ENCODE peak calls at places on chromosomes 6 and 20, in seven cellular contexts. One of them, this sample, is unnamed.

GRCh38 chr6:1436334-1437306 is 47.2 kb downstream of the FOXF2 start:
- DNase-seq in HepG2: peak
- DNase-seq in fibroblast of lung: peak
- DNase-seq in CD8-positive, alpha-beta T cell: peak
- DNase-seq in breast epithelium: no peak
- DNase-seq in left ventricle myocardium inferior: no peak
- DNase-seq in PC-3: peak
- DNase-seq in this sample: no peak

GRCh38 chr20:57013221-57013620 is 253.2 kb downstream of the BMP7 start:
- DNase-seq in HepG2: no peak
- DNase-seq in fibroblast of lung: no peak
- DNase-seq in CD8-positive, alpha-beta T cell: no peak
- DNase-seq in breast epithelium: no peak
- DNase-seq in left ventricle myocardium inferior: no peak
- DNase-seq in PC-3: no peak
- DNase-seq in this sample: no peak

GRCh38 chr6:32191696-32192607 is 491 bp downstream of the GPSM3 start:
- DNase-seq in HepG2: no peak
- DNase-seq in fibroblast of lung: no peak
- DNase-seq in CD8-positive, alpha-beta T cell: no peak
- DNase-seq in breast epithelium: no peak
- DNase-seq in left ventricle myocardium inferior: no peak
- DNase-seq in PC-3: no peak
- DNase-seq in this sample: no peak

GRCh38 chr6:27296106-27296783 is 15.8 kb downstream of the POM121L2 start:
- DNase-seq in HepG2: no peak
- DNase-seq in fibroblast of lung: peak
- DNase-seq in CD8-positive, alpha-beta T cell: no peak
- DNase-seq in breast epithelium: no peak
- DNase-seq in left ventricle myocardium inferior: no peak
- DNase-seq in PC-3: peak
- DNase-seq in this sample: no peak

GRCh38 chr6:119084784-119085183 is 6.3 kb upstream of the FAM184A start:
- DNase-seq in HepG2: no peak
- DNase-seq in fibroblast of lung: no peak
- DNase-seq in CD8-positive, alpha-beta T cell: no peak
- DNase-seq in breast epithelium: no peak
- DNase-seq in left ventricle myocardium inferior: no peak
- DNase-seq in PC-3: no peak
- DNase-seq in this sample: no peak

GRCh38 chr20:34627458-34627857 is 49.4 kb downstream of the PIGU start:
- DNase-seq in HepG2: no peak
- DNase-seq in fibroblast of lung: no peak
- DNase-seq in CD8-positive, alpha-beta T cell: no peak
- DNase-seq in breast epithelium: no peak
- DNase-seq in left ventricle myocardium inferior: no peak
- DNase-seq in PC-3: peak
- DNase-seq in this sample: no peak

GRCh38 chr6:23111984-23112383 is 542.6 kb downstream of the HDGFL1 start:
- DNase-seq in HepG2: no peak
- DNase-seq in fibroblast of lung: no peak
- DNase-seq in CD8-positive, alpha-beta T cell: no peak
- DNase-seq in breast epithelium: no peak
- DNase-seq in left ventricle myocardium inferior: no peak
- DNase-seq in PC-3: no peak
- DNase-seq in this sample: no peak

GRCh38 chr6:39322306-39322850 is at the start of gene KCNK16:
- DNase-seq in HepG2: no peak
- DNase-seq in fibroblast of lung: no peak
- DNase-seq in CD8-positive, alpha-beta T cell: no peak
- DNase-seq in breast epithelium: no peak
- DNase-seq in left ventricle myocardium inferior: no peak
- DNase-seq in PC-3: no peak
- DNase-seq in this sample: no peak

GRCh38 chr6:130457605-130458004 is 91.8 kb downstream of the TMEM200A start:
- DNase-seq in HepG2: no peak
- DNase-seq in fibroblast of lung: no peak
- DNase-seq in CD8-positive, alpha-beta T cell: no peak
- DNase-seq in breast epithelium: no peak
- DNase-seq in left ventricle myocardium inferior: no peak
- DNase-seq in PC-3: no peak
- DNase-seq in this sample: no peak

GRCh38 chr6:11822346-11822745 is 43.7 kb upstream of the ADTRP start:
- DNase-seq in HepG2: no peak
- DNase-seq in fibroblast of lung: no peak
- DNase-seq in CD8-positive, alpha-beta T cell: no peak
- DNase-seq in breast epithelium: no peak
- DNase-seq in left ventricle myocardium inferior: no peak
- DNase-seq in PC-3: no peak
- DNase-seq in this sample: no peak

GRCh38 chr6:81169166-81169565 is 583.3 kb downstream of the TENT5A start:
- DNase-seq in HepG2: no peak
- DNase-seq in fibroblast of lung: peak
- DNase-seq in CD8-positive, alpha-beta T cell: no peak
- DNase-seq in breast epithelium: no peak
- DNase-seq in left ventricle myocardium inferior: no peak
- DNase-seq in PC-3: peak
- DNase-seq in this sample: no peak

GRCh38 chr6:108689279-108690161 is 128.8 kb downstream of the FOXO3 start:
- DNase-seq in HepG2: no peak
- DNase-seq in fibroblast of lung: peak
- DNase-seq in CD8-positive, alpha-beta T cell: no peak
- DNase-seq in breast epithelium: peak
- DNase-seq in left ventricle myocardium inferior: peak
- DNase-seq in PC-3: peak
- DNase-seq in this sample: peak

GRCh38 chr6:5905431-5906339 is 101.0 kb downstream of the NRN1 start:
- DNase-seq in HepG2: no peak
- DNase-seq in fibroblast of lung: peak
- DNase-seq in CD8-positive, alpha-beta T cell: no peak
- DNase-seq in breast epithelium: no peak
- DNase-seq in left ventricle myocardium inferior: peak
- DNase-seq in PC-3: peak
- DNase-seq in this sample: no peak

GRCh38 chr6:147467891-147468290 is 40.6 kb upstream of the SAMD5 start:
- DNase-seq in HepG2: no peak
- DNase-seq in fibroblast of lung: no peak
- DNase-seq in CD8-positive, alpha-beta T cell: no peak
- DNase-seq in breast epithelium: no peak
- DNase-seq in left ventricle myocardium inferior: no peak
- DNase-seq in PC-3: no peak
- DNase-seq in this sample: no peak

GRCh38 chr6:132865364-132865763 is 51.0 kb downstream of the RPS12 start:
- DNase-seq in HepG2: no peak
- DNase-seq in fibroblast of lung: no peak
- DNase-seq in CD8-positive, alpha-beta T cell: no peak
- DNase-seq in breast epithelium: no peak
- DNase-seq in left ventricle myocardium inferior: no peak
- DNase-seq in PC-3: no peak
- DNase-seq in this sample: no peak

GRCh38 chr6:112428477-112428876 is 81.3 kb downstream of the RFPL4B start:
- DNase-seq in HepG2: no peak
- DNase-seq in fibroblast of lung: no peak
- DNase-seq in CD8-positive, alpha-beta T cell: no peak
- DNase-seq in breast epithelium: no peak
- DNase-seq in left ventricle myocardium inferior: no peak
- DNase-seq in PC-3: no peak
- DNase-seq in this sample: no peak

GRCh38 chr20:19073584-19074198 is 138.8 kb upstream of the SLC24A3 start:
- DNase-seq in HepG2: peak
- DNase-seq in fibroblast of lung: no peak
- DNase-seq in CD8-positive, alpha-beta T cell: no peak
- DNase-seq in breast epithelium: no peak
- DNase-seq in left ventricle myocardium inferior: no peak
- DNase-seq in PC-3: peak
- DNase-seq in this sample: no peak

GRCh38 chr20:53920647-53921245 is 149.6 kb downstream of the BCAS1 start:
- DNase-seq in HepG2: no peak
- DNase-seq in fibroblast of lung: no peak
- DNase-seq in CD8-positive, alpha-beta T cell: no peak
- DNase-seq in breast epithelium: no peak
- DNase-seq in left ventricle myocardium inferior: no peak
- DNase-seq in PC-3: no peak
- DNase-seq in this sample: no peak

GRCh38 chr20:6692566-6693168 is 74.8 kb upstream of the BMP2 start:
- DNase-seq in HepG2: no peak
- DNase-seq in fibroblast of lung: peak
- DNase-seq in CD8-positive, alpha-beta T cell: no peak
- DNase-seq in breast epithelium: no peak
- DNase-seq in left ventricle myocardium inferior: peak
- DNase-seq in PC-3: peak
- DNase-seq in this sample: no peak

GRCh38 chr6:109441069-109441816 is 719 bp downstream of the SMPD2 start:
- DNase-seq in HepG2: peak
- DNase-seq in fibroblast of lung: peak
- DNase-seq in CD8-positive, alpha-beta T cell: peak
- DNase-seq in breast epithelium: no peak
- DNase-seq in left ventricle myocardium inferior: peak
- DNase-seq in PC-3: peak
- DNase-seq in this sample: no peak

GRCh38 chr6:142985286-142985685 is 40.3 kb upstream of the HIVEP2 start:
- DNase-seq in HepG2: no peak
- DNase-seq in fibroblast of lung: no peak
- DNase-seq in CD8-positive, alpha-beta T cell: no peak
- DNase-seq in breast epithelium: no peak
- DNase-seq in left ventricle myocardium inferior: no peak
- DNase-seq in PC-3: no peak
- DNase-seq in this sample: no peak

GRCh38 chr6:149311766-149312165 is 5.7 kb upstream of the TAB2 start:
- DNase-seq in HepG2: no peak
- DNase-seq in fibroblast of lung: no peak
- DNase-seq in CD8-positive, alpha-beta T cell: no peak
- DNase-seq in breast epithelium: no peak
- DNase-seq in left ventricle myocardium inferior: no peak
- DNase-seq in PC-3: no peak
- DNase-seq in this sample: no peak

GRCh38 chr6:132131777-132132176 is 180.6 kb upstream of the CCN2 start:
- DNase-seq in HepG2: peak
- DNase-seq in fibroblast of lung: peak
- DNase-seq in CD8-positive, alpha-beta T cell: no peak
- DNase-seq in breast epithelium: no peak
- DNase-seq in left ventricle myocardium inferior: peak
- DNase-seq in PC-3: peak
- DNase-seq in this sample: peak

GRCh38 chr6:140636237-140636636 is 1261.8 kb upstream of the CITED2 start:
- DNase-seq in HepG2: no peak
- DNase-seq in fibroblast of lung: no peak
- DNase-seq in CD8-positive, alpha-beta T cell: no peak
- DNase-seq in breast epithelium: no peak
- DNase-seq in left ventricle myocardium inferior: no peak
- DNase-seq in PC-3: no peak
- DNase-seq in this sample: no peak
- H3K4me3 ChIP-seq in HepG2: no peak
- H3K4me3 ChIP-seq in fibroblast of lung: no peak
- H3K4me3 ChIP-seq in CD8-positive, alpha-beta T cell: no peak
- H3K4me3 ChIP-seq in breast epithelium: no peak
- H3K4me3 ChIP-seq in left ventricle myocardium inferior: no peak
- H3K4me3 ChIP-seq in PC-3: no peak
- H3K4me3 ChIP-seq in this sample: no peak

GRCh38 chr20:31685853-31686641 is 36.6 kb downstream of the BCL2L1 start:
- DNase-seq in HepG2: no peak
- DNase-seq in fibroblast of lung: no peak
- DNase-seq in CD8-positive, alpha-beta T cell: no peak
- DNase-seq in breast epithelium: no peak
- DNase-seq in left ventricle myocardium inferior: no peak
- DNase-seq in PC-3: peak
- DNase-seq in this sample: no peak
- H3K27ac ChIP-seq in HepG2: peak
- H3K27ac ChIP-seq in fibroblast of lung: no peak
- H3K27ac ChIP-seq in CD8-positive, alpha-beta T cell: no peak
- H3K27ac ChIP-seq in breast epithelium: peak
- H3K27ac ChIP-seq in left ventricle myocardium inferior: peak
- H3K27ac ChIP-seq in PC-3: no peak
- H3K27ac ChIP-seq in this sample: peak

GRCh38 chr20:9617062-9617461 is 102.7 kb downstream of the LAMP5 start:
- DNase-seq in HepG2: peak
- DNase-seq in fibroblast of lung: peak
- DNase-seq in CD8-positive, alpha-beta T cell: peak
- DNase-seq in breast epithelium: no peak
- DNase-seq in left ventricle myocardium inferior: peak
- DNase-seq in PC-3: peak
- DNase-seq in this sample: no peak

GRCh38 chr20:9615766-9616454 is 101.5 kb downstream of the LAMP5 start:
- DNase-seq in HepG2: no peak
- DNase-seq in fibroblast of lung: no peak
- DNase-seq in CD8-positive, alpha-beta T cell: no peak
- DNase-seq in breast epithelium: no peak
- DNase-seq in left ventricle myocardium inferior: no peak
- DNase-seq in PC-3: no peak
- DNase-seq in this sample: no peak

GRCh38 chr20:9615118-9615517 is 100.7 kb downstream of the LAMP5 start:
- DNase-seq in HepG2: peak
- DNase-seq in fibroblast of lung: no peak
- DNase-seq in CD8-positive, alpha-beta T cell: no peak
- DNase-seq in breast epithelium: no peak
- DNase-seq in left ventricle myocardium inferior: no peak
- DNase-seq in PC-3: no peak
- DNase-seq in this sample: no peak

GRCh38 chr20:9616455-9616805 is 102.0 kb downstream of the LAMP5 start:
- DNase-seq in HepG2: no peak
- DNase-seq in fibroblast of lung: no peak
- DNase-seq in CD8-positive, alpha-beta T cell: no peak
- DNase-seq in breast epithelium: no peak
- DNase-seq in left ventricle myocardium inferior: no peak
- DNase-seq in PC-3: no peak
- DNase-seq in this sample: no peak

GRCh38 chr20:9617940-9618339 is 103.5 kb downstream of the LAMP5 start:
- DNase-seq in HepG2: peak
- DNase-seq in fibroblast of lung: peak
- DNase-seq in CD8-positive, alpha-beta T cell: no peak
- DNase-seq in breast epithelium: no peak
- DNase-seq in left ventricle myocardium inferior: no peak
- DNase-seq in PC-3: peak
- DNase-seq in this sample: no peak
- TF ChIP-seq CTCF in HepG2: peak
- TF ChIP-seq CTCF in fibroblast of lung: peak
- TF ChIP-seq CTCF in CD8-positive, alpha-beta T cell: no peak
- TF ChIP-seq CTCF in breast epithelium: no peak
- TF ChIP-seq CTCF in left ventricle myocardium inferior: peak
- TF ChIP-seq CTCF in PC-3: peak
- TF ChIP-seq CTCF in this sample: peak

DNA sequence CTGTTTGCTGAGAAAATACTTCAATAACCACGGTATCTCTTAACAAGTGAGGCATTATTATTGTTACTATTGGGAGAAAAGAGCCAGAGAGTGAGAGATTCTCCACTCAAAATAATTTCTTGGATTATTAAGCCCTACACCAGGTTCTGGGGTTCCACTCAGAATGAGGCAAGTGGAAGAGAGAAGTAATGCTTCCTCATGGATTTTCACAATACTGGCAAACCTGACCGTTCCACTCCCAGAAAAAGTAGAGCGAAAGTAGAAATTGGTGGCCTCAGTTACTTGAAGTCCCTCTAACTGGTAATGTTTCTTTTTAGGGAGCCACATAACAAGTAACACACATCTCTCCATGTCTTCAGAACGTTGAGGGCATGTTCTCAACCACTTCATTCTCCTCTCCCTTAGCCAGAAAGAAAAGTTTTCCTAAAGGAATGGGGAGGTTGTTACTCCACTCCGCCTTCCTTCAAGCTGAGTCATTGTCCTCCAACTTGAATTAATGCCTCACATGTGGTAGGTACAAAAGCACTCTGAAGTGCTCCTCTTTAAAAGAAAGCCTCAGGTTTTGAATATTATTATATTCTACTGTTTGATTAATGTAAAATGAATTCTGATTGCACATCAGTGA is 1.9 kb downstream of the BAG2 start:
- DNase-seq in HepG2: peak
- DNase-seq in fibroblast of lung: peak
- DNase-seq in CD8-positive, alpha-beta T cell: no peak
- DNase-seq in breast epithelium: no peak
- DNase-seq in left ventricle myocardium inferior: no peak
- DNase-seq in PC-3: peak
- DNase-seq in this sample: no peak
- H3K4me3 ChIP-seq in HepG2: peak
- H3K4me3 ChIP-seq in fibroblast of lung: peak
- H3K4me3 ChIP-seq in CD8-positive, alpha-beta T cell: peak
- H3K4me3 ChIP-seq in breast epithelium: peak
- H3K4me3 ChIP-seq in left ventricle myocardium inferior: peak
- H3K4me3 ChIP-seq in PC-3: peak
- H3K4me3 ChIP-seq in this sample: peak

This sample was measured in RWPE2.